ENCODE peak calls at places on chromosomes 1 and 21, in four cellular contexts. E is heart left ventricle, W is K562, A is breast epithelium. B is an unnamed sample.

GRCh38 chr1:117312453-117313138 is 54.7 kb upstream of the MAN1A2 start:
- DNase-seq in E (no peak), W (peak; percentile 51), A (no peak), B (no peak)

GRCh38 chr1:22886211-22886610 is 86.5 kb downstream of the LACTBL1 start:
- DNase-seq in E (no peak), W (no peak), A (no peak), B (no peak)

GRCh38 chr1:22471078-22471477 is 19.4 kb downstream of the ZBTB40 start:
- DNase-seq in E (peak; percentile 62), W (peak; percentile 27), A (no peak), B (no peak)

GRCh38 chr1:110604586-110605148 is 1.5 kb downstream of the KCNA2 start:
- DNase-seq in E (no peak), W (no peak), A (no peak), B (no peak)

GRCh38 chr1:17612831-17613230 is 73.3 kb downstream of the ARHGEF10L start:
- DNase-seq in E (no peak), W (no peak), A (no peak), B (no peak)

GRCh38 chr1:167401260-167401873 is 117.0 kb downstream of the CD247 start:
- DNase-seq in E (peak; percentile 24), W (peak; percentile 63), A (no peak), B (no peak)

GRCh38 chr1:24705260-24706073 is 39.8 kb upstream of the CLIC4 start:
- DNase-seq in E (peak; percentile 88), W (peak; percentile 99), A (peak; percentile 93), B (peak; percentile 80)

GRCh38 chr1:53552146-53552940 is 93.1 kb downstream of the DMRTB1 start:
- DNase-seq in E (no peak), W (no peak), A (peak; percentile 45), B (peak; percentile 14)

GRCh38 chr1:193614817-193615216 is 428.4 kb upstream of the B3GALT2 start:
- DNase-seq in E (no peak), W (no peak), A (no peak), B (no peak)

GRCh38 chr1:102595106-102595505 is 513.2 kb downstream of the COL11A1 start:
- DNase-seq in E (no peak), W (no peak), A (no peak), B (no peak)

GRCh38 chr1:28428990-28429520 is 59.5 kb downstream of the PHACTR4 start:
- DNase-seq in E (no peak), W (no peak), A (no peak), B (no peak)

GRCh38 chr1:184531296-184531695 is 144.5 kb downstream of the C1orf21 start:
- DNase-seq in E (no peak), W (no peak), A (no peak), B (no peak)

GRCh38 chr1:112926858-112927257 is 29.1 kb downstream of the SLC16A1 start:
- DNase-seq in E (no peak), W (no peak), A (no peak), B (no peak)

GRCh38 chr1:214753236-214753852 is 150.3 kb downstream of the CENPF start:
- DNase-seq in E (no peak), W (no peak), A (no peak), B (no peak)

GRCh38 chr1:88892146-88892877 is 945 bp upstream of the GTF2B start:
- DNase-seq in E (no peak), W (no peak), A (no peak), B (no peak)

GRCh38 chr1:114339379-114339778 is 171.6 kb downstream of the TRIM33 start:
- DNase-seq in E (no peak), W (no peak), A (no peak), B (no peak)

GRCh38 chr21:18368193-18368592 is 35.4 kb downstream of the TMPRSS15 start:
- DNase-seq in E (no peak), W (no peak), A (no peak), B (no peak)

GRCh38 chr1:232574867-232575523 is 54.9 kb downstream of the SIPA1L2 start:
- DNase-seq in E (no peak), W (no peak), A (no peak), B (no peak)

GRCh38 chr1:57839067-57839466 is 415.2 kb upstream of the DAB1 start:
- DNase-seq in E (no peak), W (no peak), A (no peak), B (no peak)

GRCh38 chr1:235708390-235708962 is 58.9 kb upstream of the GNG4 start:
- DNase-seq in E (no peak), W (no peak), A (no peak), B (no peak)

GRCh38 chr1:165826565-165826964 is 849 bp upstream of the UCK2 start:
- DNase-seq in E (no peak), W (no peak), A (no peak), B (no peak)

GRCh38 chr21:14453964-14454641 is 71.2 kb upstream of the HSPA13 start:
- DNase-seq in E (no peak), W (peak; percentile 80), A (no peak), B (no peak)

GRCh38 chr1:31781138-31782065 is 17.3 kb upstream of the ADGRB2 start:
- DNase-seq in E (no peak), W (peak; percentile 66), A (no peak), B (no peak)

GRCh38 chr1:164479242-164479641 is 79.7 kb upstream of the PBX1 start:
- DNase-seq in E (no peak), W (no peak), A (no peak), B (no peak)

GRCh38 chr1:212485895-212486590 is 53.3 kb downstream of the NENF start:
- DNase-seq in E (peak; percentile 39), W (peak; percentile 52), A (peak; percentile 86), B (peak; percentile 69)

GRCh38 chr1:26677306-26678115 is 18.3 kb upstream of the ARID1A start:
- DNase-seq in E (peak; percentile 70), W (peak; percentile 77), A (peak; percentile 82), B (peak; percentile 73)

GRCh38 chr1:84103197-84103992 is 40.7 kb upstream of the PRKACB start:
- DNase-seq in E (peak; percentile 30), W (peak; percentile 78), A (no peak), B (peak; percentile 23)

GRCh38 chr1:232793944-232794343 is 11.3 kb upstream of the MAP10 start:
- DNase-seq in E (no peak), W (no peak), A (no peak), B (no peak)

GRCh38 chr1:42746436-42747105 is 6.5 kb upstream of the CLDN19 start:
- DNase-seq in E (no peak), W (no peak), A (no peak), B (no peak)

GRCh38 chr1:49052102-49052501 is 275.4 kb upstream of the BEND5 start:
- DNase-seq in E (no peak), W (no peak), A (no peak), B (no peak)

GRCh38 chr1:172686143-172686542 is 27.2 kb downstream of the FASLG start:
- DNase-seq in E (no peak), W (no peak), A (no peak), B (no peak)

GRCh38 chr21:32306021-32306780 is 7.5 kb downstream of the MRAP start:
- DNase-seq in E (no peak), W (no peak), A (no peak), B (no peak)

GRCh38 chr1:1889847-1890505 is 911 bp downstream of the GNB1 start:
- DNase-seq in E (peak; percentile 62), W (peak; percentile 74), A (no peak), B (peak; percentile 69)

GRCh38 chr1:169102567-169102966 is 3.9 kb upstream of the ATP1B1 start:
- DNase-seq in E (no peak), W (no peak), A (no peak), B (no peak)

GRCh38 chr21:45875416-45875760 is 106.2 kb upstream of the COL6A1 start:
- DNase-seq in E (no peak), W (no peak), A (no peak), B (no peak)

GRCh38 chr21:45875881-45876280 is 105.7 kb upstream of the COL6A1 start:
- DNase-seq in E (no peak), W (no peak), A (no peak), B (no peak)

GRCh38 chr21:45873866-45874265 is 107.7 kb upstream of the COL6A1 start:
- DNase-seq in E (no peak), W (no peak), A (no peak), B (no peak)

GRCh38 chr21:45873418-45873817 is 108.2 kb upstream of the COL6A1 start:
- DNase-seq in E (no peak), W (no peak), A (peak; percentile 14), B (no peak)

GRCh38 chr21:45874716-45875415 is 106.7 kb upstream of the COL6A1 start:
- DNase-seq in E (no peak), W (no peak), A (no peak), B (peak; percentile 21)
- H3K4me3 ChIP-seq in E (no peak overlapping the region), W (no peak overlapping the region), A (no peak overlapping the region), B (no peak overlapping the region)

DNA sequence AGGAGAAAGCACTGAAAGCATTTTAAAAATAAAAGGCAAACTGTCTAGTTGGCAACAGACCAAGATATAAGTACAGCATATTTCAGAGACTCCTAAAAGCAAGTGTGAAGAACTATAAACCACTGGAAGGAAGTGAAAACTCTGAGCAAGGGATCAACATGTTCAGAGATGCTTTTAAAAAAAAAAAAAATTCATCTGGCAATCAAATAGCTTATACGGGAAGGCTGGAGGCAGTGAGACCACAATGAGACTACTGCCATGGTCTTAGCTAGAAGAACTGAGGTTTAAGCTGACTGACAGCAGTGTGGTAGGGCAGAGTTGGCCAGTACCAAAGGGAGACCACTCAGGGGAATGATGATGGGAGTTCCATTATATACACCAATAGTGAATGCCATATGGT is 124.2 kb downstream of the VAV3 start:
- DNase-seq in E (no peak), W (no peak), A (no peak), B (no peak)
- H3K4me3 ChIP-seq in E (no peak overlapping the region), W (no peak overlapping the region), A (no peak overlapping the region), B (no peak overlapping the region)

GRCh38 chr1:183302452-183303324 is 115.5 kb downstream of the NMNAT2 start:
- DNase-seq in E (no peak), W (no peak), A (no peak), B (no peak)

GRCh38 chr1:183300828-183301227 is 114.8 kb downstream of the LAMC2 start:
- DNase-seq in E (no peak), W (no peak), A (no peak), B (no peak)

GRCh38 chr1:183301239-183301638 is 115.2 kb downstream of the LAMC2 start:
- DNase-seq in E (no peak), W (no peak), A (no peak), B (no peak)

GRCh38 chr1:183303325-183303645 is 114.9 kb downstream of the NMNAT2 start:
- DNase-seq in E (no peak), W (no peak), A (no peak), B (no peak)

GRCh38 chr1:183300395-183300794 is 114.3 kb downstream of the LAMC2 start:
- DNase-seq in E (no peak), W (no peak), A (no peak), B (no peak)
- H3K4me3 ChIP-seq in E (no peak overlapping the region), W (no peak overlapping the region), A (no peak overlapping the region), B (no peak overlapping the region)

GRCh38 chr1:239635276-239635675 is 248.9 kb downstream of the CHRM3 start:
- DNase-seq in E (no peak), W (no peak), A (peak; percentile 72), B (no peak)

GRCh38 chr1:239633432-239633831 is 247.1 kb downstream of the CHRM3 start:
- DNase-seq in E (no peak), W (no peak), A (no peak), B (no peak)

GRCh38 chr1:239636321-239636720 is 250.0 kb downstream of the CHRM3 start:
- DNase-seq in E (no peak), W (no peak), A (no peak), B (no peak)

DNA sequence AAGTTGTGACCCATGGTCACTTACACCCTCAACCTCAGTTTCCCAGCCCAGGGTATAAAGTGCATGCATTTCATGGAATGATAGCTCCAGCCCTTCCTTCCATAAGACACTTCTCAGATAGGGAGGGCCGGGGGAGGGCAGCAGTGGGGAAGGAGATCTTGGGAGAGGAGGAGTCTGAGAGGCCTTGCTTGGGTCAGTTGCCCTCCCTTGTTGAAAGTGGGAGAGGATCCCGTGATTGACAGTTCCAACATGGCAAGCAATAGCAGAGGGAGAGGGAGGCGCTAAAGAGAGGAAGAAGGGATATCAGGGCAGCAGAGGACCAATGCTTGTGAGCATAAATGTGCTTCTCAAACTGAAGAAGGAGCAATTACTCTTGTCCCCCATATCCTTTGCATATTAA is 244.4 kb downstream of the CHRM3 start:
- DNase-seq in E (no peak), W (no peak), A (no peak), B (no peak)
- H3K4me3 ChIP-seq in E (no peak overlapping the region), W (no peak overlapping the region), A (no peak overlapping the region), B (no peak overlapping the region)